ENCODE peak calls at places on chromosomes 11 and 22, in ten cellular contexts. H is astrocyte; N is SK-N-SH; F is H1; W is OCI-LY7; R is cardiac muscle cell; G is pancreas; O is IMR-90; X is CD4-positive, CD25-positive, alpha-beta regulatory T cell; B is GM23248. S is an unnamed sample. For H3K4me1, the result is how much of the 10 kb centered on the place peaks cover.

GRCh38 chr22:22753526-22754267 is 109.3 kb downstream of the GGTLC2 start:
- DNase-seq in H (no peak), G (peak), O (peak), R (no peak), F (no peak), N (peak), W (peak), X (peak), B (peak), S (peak)

GRCh38 chr11:100612766-100613165 is 74.3 kb upstream of the ARHGAP42 start:
- DNase-seq in W (no peak), G (no peak), R (no peak), X (no peak), N (no peak), B (no peak), O (no peak), H (no peak), F (no peak), S (no peak)

GRCh38 chr11:71397328-71397860 is 50.8 kb downstream of the DHCR7 start:
- DNase-seq in W (no peak), O (no peak), G (no peak), N (no peak), H (no peak), F (no peak), X (no peak), R (no peak), B (no peak), S (no peak)

GRCh38 chr22:18091478-18091877 is 13.7 kb downstream of the PEX26 start:
- DNase-seq in F (no peak), G (no peak), H (no peak), N (no peak), X (no peak), B (peak), O (no peak), R (no peak), W (no peak), S (no peak)

GRCh38 chr11:78354741-78355705 is 62.6 kb downstream of the GAB2 start:
- DNase-seq in H (no peak), N (peak), B (peak), F (no peak), G (no peak), W (no peak), X (no peak), R (no peak), O (no peak), S (no peak)

GRCh38 chr22:20656516-20656901 is 117.4 kb upstream of the SERPIND1 start:
- DNase-seq in R (no peak), G (no peak), F (no peak), O (no peak), H (no peak), X (no peak), W (no peak), N (no peak), B (no peak), S (no peak)

GRCh38 chr11:123616505-123617198 is 37.8 kb downstream of the SCN3B start:
- DNase-seq in R (peak), B (peak), O (peak), N (peak), X (no peak), G (no peak), H (peak), F (no peak), W (no peak), S (no peak)

GRCh38 chr22:31300896-31301295 is 8.6 kb upstream of the PIK3IP1 start:
- DNase-seq in W (no peak), G (no peak), R (no peak), X (no peak), H (no peak), B (no peak), O (no peak), F (no peak), N (no peak), S (no peak)

GRCh38 chr11:65476632-65477270 is 22.1 kb upstream of the MALAT1 start:
- DNase-seq in H (no peak), X (no peak), N (no peak), R (no peak), G (no peak), F (no peak), W (no peak), O (no peak), B (peak), S (no peak)

GRCh38 chr22:24471570-24471969 is 23.6 kb upstream of the UPB1 start:
- DNase-seq in X (no peak), N (no peak), O (peak), H (peak), F (no peak), G (no peak), W (no peak), B (no peak), R (no peak), S (no peak)

GRCh38 chr11:77771135-77771534 is 49.4 kb downstream of the RSF1 start:
- DNase-seq in B (no peak), G (no peak), N (no peak), W (no peak), X (peak), F (no peak), R (no peak), H (peak), O (no peak), S (no peak)

GRCh38 chr11:2315395-2316168 is 13.8 kb downstream of the TSPAN32 start:
- DNase-seq in F (no peak), H (no peak), N (no peak), O (no peak), W (no peak), R (no peak), B (no peak), X (no peak), G (no peak), S (no peak)

GRCh38 chr11:71080239-71081097 is 171.9 kb downstream of the SHANK2 start:
- DNase-seq in X (no peak), F (peak), O (peak), G (peak), W (peak), H (peak), B (peak), R (peak), N (peak), S (peak)

GRCh38 chr11:111476961-111477360 is 35.2 kb downstream of the BTG4 start:
- DNase-seq in O (no peak), R (no peak), B (no peak), F (no peak), H (no peak), G (no peak), W (no peak), N (no peak), X (no peak), S (no peak)

GRCh38 chr11:77346906-77347603 is 45.6 kb upstream of the GDPD4 start:
- DNase-seq in H (peak), F (no peak), X (no peak), O (peak), R (no peak), B (peak), W (no peak), N (no peak), G (no peak), S (no peak)

GRCh38 chr11:69242583-69242940 is 51.4 kb upstream of the MYEOV start:
- DNase-seq in G (no peak), N (no peak), H (no peak), X (no peak), B (no peak), W (no peak), O (no peak), F (no peak), R (no peak), S (no peak)

GRCh38 chr11:59943996-59944395 is 5.8 kb downstream of the OOSP1 start:
- DNase-seq in X (no peak), O (no peak), G (no peak), B (no peak), N (no peak), W (no peak), R (no peak), F (peak), H (no peak), S (no peak)

GRCh38 chr11:6062691-6063358 is 32.3 kb upstream of the OR56A1 start:
- DNase-seq in G (no peak), X (no peak), N (no peak), O (no peak), W (peak), F (no peak), B (no peak), H (no peak), R (no peak), S (peak)

GRCh38 chr22:49769691-49770315 is 57.9 kb downstream of the BRD1 start:
- DNase-seq in G (no peak), B (no peak), N (no peak), O (no peak), W (no peak), H (no peak), X (no peak), F (no peak), R (no peak), S (no peak)

GRCh38 chr11:86636275-86636674 is 36.1 kb downstream of the ME3 start:
- DNase-seq in N (no peak), G (no peak), B (peak), R (no peak), F (no peak), H (no peak), X (no peak), W (no peak), O (peak), S (no peak)

GRCh38 chr22:25626146-25626992 is 61.9 kb downstream of the GRK3 start:
- DNase-seq in X (no peak), G (no peak), H (no peak), O (no peak), W (peak), N (no peak), F (no peak), R (no peak), B (no peak), S (no peak)

GRCh38 chr11:105719073-105719846 is 109.4 kb downstream of the GRIA4 start:
- DNase-seq in G (no peak), O (peak), W (no peak), B (no peak), X (no peak), H (peak), N (no peak), R (no peak), F (no peak), S (no peak)

GRCh38 chr11:12592283-12592682 is 81.9 kb upstream of the TEAD1 start:
- DNase-seq in O (no peak), F (no peak), H (no peak), X (no peak), G (no peak), B (no peak), W (no peak), N (no peak), R (no peak), S (no peak)

GRCh38 chr11:44033411-44033850 is 14.3 kb upstream of the ACCSL start:
- DNase-seq in X (no peak), B (no peak), O (no peak), F (no peak), N (no peak), R (no peak), W (no peak), G (no peak), H (no peak), S (no peak)

GRCh38 chr11:92035488-92035887 is 189.1 kb upstream of the FAT3 start:
- DNase-seq in H (no peak), G (no peak), X (no peak), W (no peak), B (no peak), R (no peak), O (no peak), F (no peak), N (no peak), S (no peak)

GRCh38 chr11:88301478-88302140 is 35.9 kb downstream of the CTSC start:
- DNase-seq in W (no peak), H (peak), N (no peak), R (peak), X (no peak), B (no peak), F (no peak), O (peak), G (no peak), S (no peak)

GRCh38 chr11:45725121-45725520 is 59.7 kb upstream of the CHST1 start:
- DNase-seq in B (no peak), N (no peak), W (no peak), H (no peak), O (no peak), G (no peak), R (no peak), X (no peak), F (no peak), S (no peak)

GRCh38 chr11:95318459-95318858 is 87.5 kb upstream of the SESN3 start:
- DNase-seq in H (no peak), B (no peak), R (no peak), O (no peak), F (no peak), N (peak), G (no peak), X (no peak), W (no peak), S (no peak)

GRCh38 chr11:125952973-125953372 is 7.1 kb downstream of the VSIG10L2 start:
- DNase-seq in W (no peak), G (peak), F (no peak), H (no peak), X (no peak), O (no peak), B (peak), R (no peak), N (peak), S (no peak)

GRCh38 chr22:32693102-32693501 is 108.4 kb upstream of the TIMP3 start:
- DNase-seq in B (no peak), N (no peak), O (no peak), F (no peak), W (no peak), X (no peak), R (no peak), G (no peak), H (peak), S (no peak)

GRCh38 chr11:64743591-64744543 is at the start of gene RASGRP2:
- DNase-seq in B (peak), O (no peak), F (no peak), R (peak), H (no peak), N (peak), G (no peak), X (peak), W (peak), S (peak)

GRCh38 chr11:66015094-66015881 is 3.5 kb downstream of the CST6 start:
- DNase-seq in B (peak), H (peak), O (no peak), W (no peak), G (no peak), N (no peak), X (no peak), R (no peak), F (no peak), S (no peak)

GRCh38 chr22:47987885-47988515 is 1225.5 kb downstream of the TBC1D22A start:
- DNase-seq in N (no peak), B (no peak), X (no peak), H (no peak), G (no peak), O (no peak), W (no peak), F (no peak), R (no peak), S (no peak)

GRCh38 chr11:74006743-74007304 is 2.1 kb downstream of the UCP3 start:
- DNase-seq in G (no peak), H (no peak), X (no peak), B (no peak), W (no peak), F (no peak), N (no peak), R (no peak), O (no peak), S (no peak)

GRCh38 chr11:74004694-74005615 is 3.9 kb downstream of the UCP3 start:
- DNase-seq in O (no peak), H (no peak), R (no peak), G (no peak), X (peak), W (peak), N (no peak), B (no peak), F (no peak), S (no peak)

GRCh38 chr11:74007691-74008372 is 1.1 kb downstream of the UCP3 start:
- DNase-seq in H (no peak), B (no peak), F (no peak), O (no peak), W (no peak), G (no peak), X (no peak), N (no peak), R (no peak), S (no peak)

GRCh38 chr11:74004046-74004693 is 4.7 kb downstream of the UCP3 start:
- DNase-seq in F (no peak), R (no peak), B (no peak), N (no peak), H (no peak), G (no peak), O (no peak), X (no peak), W (no peak), S (no peak)

DNA sequence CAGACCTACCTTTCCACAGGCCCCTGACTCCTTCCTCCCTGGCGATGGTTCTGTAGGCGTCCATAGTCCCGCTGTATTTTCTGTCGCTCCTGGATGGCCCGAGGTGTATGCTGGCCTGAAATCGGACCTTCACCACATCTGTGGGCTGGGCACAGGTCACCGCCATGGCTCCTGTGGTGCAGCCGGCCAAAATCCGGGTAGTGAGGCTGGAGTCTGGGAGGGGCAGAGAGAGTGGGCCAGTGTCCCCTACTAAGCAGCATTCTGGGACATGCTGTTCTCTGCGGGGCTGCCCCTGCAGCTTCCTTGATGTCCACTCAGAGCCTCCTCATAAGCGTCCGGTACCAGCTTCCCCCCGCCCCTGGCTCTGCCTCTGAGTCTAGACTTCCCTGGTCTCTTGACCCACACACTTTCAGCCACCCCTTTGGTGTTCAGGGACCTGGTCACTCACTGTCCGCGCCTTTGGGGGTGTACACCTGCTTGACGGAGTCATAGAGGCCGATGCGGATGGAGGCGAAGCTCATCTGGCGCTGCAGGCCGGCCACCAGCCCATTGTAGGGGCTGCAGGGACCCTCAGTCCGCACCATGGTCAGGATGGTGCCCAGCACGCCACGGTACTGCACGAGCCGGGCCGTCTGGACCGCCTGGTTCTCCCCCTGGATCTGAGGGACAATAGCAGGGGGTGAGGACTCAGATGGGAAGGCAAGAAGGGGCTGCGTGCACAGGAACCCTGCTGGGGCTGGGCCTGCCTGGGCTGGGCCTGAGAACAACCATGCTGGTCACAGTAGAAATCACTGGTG is 3.0 kb downstream of the UCP3 start:
- DNase-seq in R (no peak), O (no peak), X (no peak), B (no peak), N (peak), F (no peak), W (no peak), H (no peak), G (no peak), S (no peak)
- H3K4me1 ChIP-seq in R (under half), O (under half), X (half or more), B (under half), N (under half), F (under half), W (under half), H (under half), G (under half), S (under half)

GRCh38 chr22:46081831-46082210 is 68.5 kb upstream of the PPARA start:
- DNase-seq in O (no peak), G (peak), F (no peak), N (no peak), X (no peak), R (no peak), B (peak), W (no peak), H (no peak), S (no peak)
- H3K4me1 ChIP-seq in O (under half), G (half or more), F (under half), N (under half), X (under half), R (under half), B (under half), W (under half), H (half or more), S (under half)

GRCh38 chr11:72773696-72774095 is 20.2 kb downstream of the STARD10 start:
- DNase-seq in B (no peak), N (no peak), X (no peak), H (peak), O (peak), W (no peak), G (no peak), R (no peak), F (no peak), S (no peak)
- H3K4me1 ChIP-seq in B (under half), N (under half), X (under half), H (under half), O (under half), W (under half), G (under half), R (under half), F (under half), S (under half)

GRCh38 chr11:10663365-10663764 is 30.2 kb downstream of the IRAG1 start:
- DNase-seq in X (no peak), R (no peak), F (no peak), H (no peak), B (no peak), O (no peak), W (no peak), G (no peak), N (no peak), S (no peak)

GRCh38 chr11:10664511-10664910 is 29.0 kb downstream of the IRAG1 start:
- DNase-seq in W (no peak), X (no peak), B (no peak), G (no peak), F (no peak), R (no peak), N (no peak), O (no peak), H (no peak), S (no peak)

GRCh38 chr11:10666556-10666955 is 27.0 kb downstream of the IRAG1 start:
- DNase-seq in O (peak), F (no peak), N (no peak), R (no peak), X (no peak), G (no peak), W (no peak), H (peak), B (peak), S (no peak)

GRCh38 chr11:10666976-10667892 is 26.3 kb downstream of the IRAG1 start:
- DNase-seq in G (no peak), N (no peak), W (no peak), X (no peak), B (peak), O (peak), F (no peak), R (no peak), H (no peak), S (no peak)

DNA sequence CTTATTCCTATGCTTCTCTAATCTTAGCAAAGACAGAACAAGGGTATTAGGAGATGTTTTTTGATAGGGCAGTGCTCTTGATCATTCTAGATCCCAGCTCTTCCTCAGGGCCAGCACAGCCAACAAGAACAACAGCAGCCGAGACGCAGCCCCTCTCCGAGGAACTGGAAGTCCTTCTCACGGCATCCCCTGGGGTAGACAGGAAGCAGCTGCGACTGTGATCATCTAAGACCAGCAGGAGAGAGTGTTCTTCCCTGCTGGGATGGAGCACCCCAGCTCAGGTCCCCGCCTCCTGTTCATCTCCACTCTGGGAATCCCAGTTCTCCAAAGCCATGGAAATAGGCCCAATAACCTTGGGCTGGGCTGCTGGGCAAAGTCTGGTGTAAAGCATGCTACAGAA is 29.6 kb downstream of the IRAG1 start:
- DNase-seq in R (no peak), N (no peak), O (no peak), B (no peak), F (no peak), H (no peak), W (no peak), G (no peak), X (no peak), S (no peak)
- H3K4me1 ChIP-seq in R (under half), N (under half), O (under half), B (under half), F (under half), H (under half), W (under half), G (under half), X (under half), S (half or more)

DNA sequence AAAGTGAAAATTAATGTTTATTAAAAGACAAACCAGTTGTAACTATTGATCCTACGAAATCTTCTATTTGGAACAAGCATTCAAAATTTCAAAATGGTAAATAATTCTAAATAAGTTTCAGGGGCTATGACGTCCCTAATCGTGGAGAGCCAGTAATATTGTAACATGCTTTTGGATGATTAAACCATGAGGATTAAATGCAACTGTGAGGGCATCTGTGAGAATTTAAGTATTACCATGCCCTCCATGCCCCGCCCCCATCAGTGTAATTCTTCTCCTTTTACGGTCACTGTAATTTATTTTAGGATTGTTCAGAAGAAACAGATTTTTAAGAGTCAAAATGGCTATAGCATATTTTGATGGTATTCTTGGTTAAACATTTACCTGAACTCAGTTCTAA is 133.2 kb downstream of the APOL5 start:
- DNase-seq in B (no peak), F (no peak), H (no peak), W (no peak), G (no peak), R (no peak), X (no peak), O (no peak), N (no peak), S (no peak)
- H3K4me1 ChIP-seq in B (under half), F (under half), H (under half), W (half or more), G (under half), R (under half), X (under half), O (under half), N (under half), S (under half)

S was measured in Caco-2.